ENCODE peak calls at places on chromosomes 6 and 20, in nine cellular contexts. C, N, I, R, K, B, Z, H and E are unnamed samples.
A peak's percentile ranks its signal among the peaks of the same experiment; 100 is the strongest.

GRCh38 chr6:16730720-16731502 is 30.3 kb downstream of the ATXN1 start:
- DNase-seq in N (no peak), Z (no peak), C (no peak), R (no peak), I (no peak), H (no peak), B (no peak), K (no peak), E (peak; percentile 51)

GRCh38 chr20:34922654-34923381 is 32.8 kb downstream of the GSS start:
- DNase-seq in B (no peak), N (no peak), Z (no peak), I (no peak), R (no peak), H (no peak), C (peak; percentile 28), K (peak; percentile 89), E (no peak)

GRCh38 chr20:24779166-24779565 is 169.9 kb upstream of the CST7 start:
- DNase-seq in I (no peak), H (no peak), C (no peak), B (no peak), Z (no peak), R (no peak), K (no peak), N (no peak), E (no peak)

GRCh38 chr6:57301755-57302154 is 15.7 kb upstream of the PRIM2 start:
- DNase-seq in K (no peak), H (no peak), C (no peak), R (no peak), B (no peak), N (no peak), Z (no peak), I (no peak), E (no peak)

GRCh38 chr6:33407132-33407718 is 3.6 kb upstream of the PHF1 start:
- DNase-seq in R (no peak), B (no peak), K (peak; percentile 44), Z (no peak), H (no peak), N (no peak), I (no peak), C (no peak), E (no peak)

GRCh38 chr6:140858381-140858971 is 1274.2 kb upstream of the GJE1 start:
- DNase-seq in K (no peak), Z (no peak), I (no peak), H (no peak), C (no peak), R (no peak), B (no peak), N (no peak), E (no peak)

GRCh38 chr20:36808317-36809257 is 35.0 kb upstream of the DSN1 start:
- DNase-seq in Z (peak; percentile 33), C (no peak), B (peak; percentile 73), H (peak; percentile 84), I (no peak), N (peak; percentile 58), K (peak; percentile 70), R (no peak), E (peak; percentile 52)

GRCh38 chr6:77136086-77136485 is 327.2 kb downstream of the HTR1B start:
- DNase-seq in B (no peak), R (no peak), K (no peak), N (no peak), I (no peak), C (no peak), Z (no peak), H (no peak), E (no peak)

GRCh38 chr6:118297821-118298220 is 250.3 kb upstream of the PLN start:
- DNase-seq in H (no peak), C (no peak), I (no peak), Z (no peak), R (no peak), B (no peak), N (no peak), K (no peak), E (no peak)

GRCh38 chr20:15895560-15896084 is 677.6 kb downstream of the KIF16B start:
- DNase-seq in C (no peak), K (no peak), N (no peak), H (no peak), R (no peak), I (no peak), Z (no peak), B (no peak), E (peak; percentile 1)

GRCh38 chr20:18165553-18165952 is 27.9 kb downstream of the KAT14 start:
- DNase-seq in B (no peak), C (no peak), K (no peak), Z (no peak), N (no peak), I (no peak), H (no peak), R (no peak), E (no peak)

GRCh38 chr20:51749674-51750036 is 18.5 kb downstream of the ATP9A start:
- DNase-seq in C (no peak), R (no peak), B (no peak), N (no peak), K (no peak), Z (no peak), I (no peak), H (no peak), E (no peak)

GRCh38 chr20:46214831-46215488 is 93.3 kb downstream of the CDH22 start:
- DNase-seq in B (no peak), K (peak; percentile 33), C (peak; percentile 29), H (no peak), Z (no peak), N (no peak), I (no peak), R (no peak), E (no peak)

GRCh38 chr6:132202569-132202968 is 198.7 kb downstream of the MOXD1 start:
- DNase-seq in C (no peak), K (peak; percentile 88), N (no peak), R (no peak), H (no peak), B (no peak), Z (no peak), I (no peak), E (no peak)

GRCh38 chr6:108321253-108321740 is 26.4 kb downstream of the AFG1L start:
- DNase-seq in B (no peak), K (no peak), R (no peak), I (no peak), Z (no peak), H (no peak), C (no peak), N (no peak), E (no peak)

GRCh38 chr20:19964289-19965263 is 52.6 kb upstream of the NAA20 start:
- DNase-seq in C (peak; percentile 49), B (peak; percentile 68), R (no peak), I (no peak), K (peak; percentile 93), H (no peak), N (peak; percentile 29), Z (no peak), E (no peak)

GRCh38 chr6:38310061-38310460 is 329.7 kb downstream of the BTBD9 start:
- DNase-seq in N (no peak), I (no peak), H (no peak), Z (no peak), R (no peak), C (peak; percentile 69), K (no peak), B (peak; percentile 40), E (no peak)